ENCODE peak calls at places on chromosomes 3 and 15, in five cellular contexts. One of them, this sample, is unnamed.

GRCh38 chr15:30985081-30985531 is 6.3 kb downstream of the MTMR10 start:
- DNase-seq in mesenteric fat pad: no peak
- DNase-seq in stimulated activated CD8-positive, alpha-beta memory T cell treated with anti-CD3 and anti-CD28 coated beads, Interleukin-15, amount 100 ng/mL, for 24 hours: no peak
- DNase-seq in HT1080: no peak
- DNase-seq in HFFc6: no peak
- DNase-seq in this sample: no peak

GRCh38 chr3:23856286-23856685 is 50.5 kb downstream of the UBE2E1 start:
- DNase-seq in mesenteric fat pad: no peak
- DNase-seq in stimulated activated CD8-positive, alpha-beta memory T cell treated with anti-CD3 and anti-CD28 coated beads, Interleukin-15, amount 100 ng/mL, for 24 hours: no peak
- DNase-seq in HT1080: no peak
- DNase-seq in HFFc6: no peak
- DNase-seq in this sample: no peak

GRCh38 chr3:112811150-112811884 is 35.3 kb downstream of the CD200R1L start:
- DNase-seq in mesenteric fat pad: no peak
- DNase-seq in stimulated activated CD8-positive, alpha-beta memory T cell treated with anti-CD3 and anti-CD28 coated beads, Interleukin-15, amount 100 ng/mL, for 24 hours: no peak
- DNase-seq in HT1080: no peak
- DNase-seq in HFFc6: peak; percentile 28
- DNase-seq in this sample: no peak

GRCh38 chr15:29526802-29527201 is 257.2 kb upstream of the NSMCE3 start:
- DNase-seq in mesenteric fat pad: no peak
- DNase-seq in stimulated activated CD8-positive, alpha-beta memory T cell treated with anti-CD3 and anti-CD28 coated beads, Interleukin-15, amount 100 ng/mL, for 24 hours: no peak
- DNase-seq in HT1080: no peak
- DNase-seq in HFFc6: no peak
- DNase-seq in this sample: no peak

GRCh38 chr3:134057006-134057832 is 27.5 kb upstream of the SLCO2A1 start:
- DNase-seq in mesenteric fat pad: peak; percentile 67
- DNase-seq in stimulated activated CD8-positive, alpha-beta memory T cell treated with anti-CD3 and anti-CD28 coated beads, Interleukin-15, amount 100 ng/mL, for 24 hours: no peak
- DNase-seq in HT1080: peak; percentile 35
- DNase-seq in HFFc6: no peak
- DNase-seq in this sample: no peak

GRCh38 chr3:124419303-124419702 is 310.9 kb upstream of the UMPS start:
- DNase-seq in mesenteric fat pad: no peak
- DNase-seq in stimulated activated CD8-positive, alpha-beta memory T cell treated with anti-CD3 and anti-CD28 coated beads, Interleukin-15, amount 100 ng/mL, for 24 hours: no peak
- DNase-seq in HT1080: no peak
- DNase-seq in HFFc6: no peak
- DNase-seq in this sample: no peak

GRCh38 chr15:44099671-44100070 is 95.4 kb downstream of the FRMD5 start:
- DNase-seq in mesenteric fat pad: no peak
- DNase-seq in stimulated activated CD8-positive, alpha-beta memory T cell treated with anti-CD3 and anti-CD28 coated beads, Interleukin-15, amount 100 ng/mL, for 24 hours: no peak
- DNase-seq in HT1080: no peak
- DNase-seq in HFFc6: peak; percentile 50
- DNase-seq in this sample: no peak

GRCh38 chr15:85762039-85762755 is 32.5 kb downstream of the KLHL25 start:
- DNase-seq in mesenteric fat pad: no peak
- DNase-seq in stimulated activated CD8-positive, alpha-beta memory T cell treated with anti-CD3 and anti-CD28 coated beads, Interleukin-15, amount 100 ng/mL, for 24 hours: no peak
- DNase-seq in HT1080: no peak
- DNase-seq in HFFc6: no peak
- DNase-seq in this sample: no peak

GRCh38 chr3:53255360-53255774 is 455 bp downstream of the TKT start:
- DNase-seq in mesenteric fat pad: no peak
- DNase-seq in stimulated activated CD8-positive, alpha-beta memory T cell treated with anti-CD3 and anti-CD28 coated beads, Interleukin-15, amount 100 ng/mL, for 24 hours: peak; percentile 14
- DNase-seq in HT1080: no peak
- DNase-seq in HFFc6: no peak
- DNase-seq in this sample: no peak

GRCh38 chr15:46853600-46853999 is 863.7 kb upstream of the SEMA6D start:
- DNase-seq in mesenteric fat pad: no peak
- DNase-seq in stimulated activated CD8-positive, alpha-beta memory T cell treated with anti-CD3 and anti-CD28 coated beads, Interleukin-15, amount 100 ng/mL, for 24 hours: no peak
- DNase-seq in HT1080: no peak
- DNase-seq in HFFc6: no peak
- DNase-seq in this sample: no peak

GRCh38 chr3:107598926-107599754 is 76.4 kb downstream of the BBX start:
- DNase-seq in mesenteric fat pad: no peak
- DNase-seq in stimulated activated CD8-positive, alpha-beta memory T cell treated with anti-CD3 and anti-CD28 coated beads, Interleukin-15, amount 100 ng/mL, for 24 hours: no peak
- DNase-seq in HT1080: peak; percentile 72
- DNase-seq in HFFc6: peak; percentile 15
- DNase-seq in this sample: peak; percentile 46

GRCh38 chr3:28308196-28308595 is 40.3 kb upstream of the ZCWPW2 start:
- DNase-seq in mesenteric fat pad: no peak
- DNase-seq in stimulated activated CD8-positive, alpha-beta memory T cell treated with anti-CD3 and anti-CD28 coated beads, Interleukin-15, amount 100 ng/mL, for 24 hours: no peak
- DNase-seq in HT1080: no peak
- DNase-seq in HFFc6: no peak
- DNase-seq in this sample: no peak

GRCh38 chr15:60899322-60899966 is 329.7 kb downstream of the RORA start:
- DNase-seq in mesenteric fat pad: no peak
- DNase-seq in stimulated activated CD8-positive, alpha-beta memory T cell treated with anti-CD3 and anti-CD28 coated beads, Interleukin-15, amount 100 ng/mL, for 24 hours: no peak
- DNase-seq in HT1080: no peak
- DNase-seq in HFFc6: no peak
- DNase-seq in this sample: no peak

GRCh38 chr3:114310701-114311100 is 16.9 kb downstream of the TIGIT start:
- DNase-seq in mesenteric fat pad: no peak
- DNase-seq in stimulated activated CD8-positive, alpha-beta memory T cell treated with anti-CD3 and anti-CD28 coated beads, Interleukin-15, amount 100 ng/mL, for 24 hours: no peak
- DNase-seq in HT1080: peak; percentile 21
- DNase-seq in HFFc6: no peak
- DNase-seq in this sample: no peak

GRCh38 chr3:98902341-98902740 is 846 bp upstream of the DCBLD2 start:
- DNase-seq in mesenteric fat pad: no peak
- DNase-seq in stimulated activated CD8-positive, alpha-beta memory T cell treated with anti-CD3 and anti-CD28 coated beads, Interleukin-15, amount 100 ng/mL, for 24 hours: no peak
- DNase-seq in HT1080: no peak
- DNase-seq in HFFc6: no peak
- DNase-seq in this sample: no peak

GRCh38 chr15:33027636-33028035 is 166.9 kb downstream of the FMN1 start:
- DNase-seq in mesenteric fat pad: no peak
- DNase-seq in stimulated activated CD8-positive, alpha-beta memory T cell treated with anti-CD3 and anti-CD28 coated beads, Interleukin-15, amount 100 ng/mL, for 24 hours: no peak
- DNase-seq in HT1080: no peak
- DNase-seq in HFFc6: no peak
- DNase-seq in this sample: no peak

GRCh38 chr3:117548600-117548999 is 839.0 kb downstream of the TUSC7 start:
- DNase-seq in mesenteric fat pad: no peak
- DNase-seq in stimulated activated CD8-positive, alpha-beta memory T cell treated with anti-CD3 and anti-CD28 coated beads, Interleukin-15, amount 100 ng/mL, for 24 hours: no peak
- DNase-seq in HT1080: no peak
- DNase-seq in HFFc6: no peak
- DNase-seq in this sample: no peak

GRCh38 chr3:11154036-11154952 is at the start of gene HRH1:
- DNase-seq in mesenteric fat pad: peak; percentile 88
- DNase-seq in stimulated activated CD8-positive, alpha-beta memory T cell treated with anti-CD3 and anti-CD28 coated beads, Interleukin-15, amount 100 ng/mL, for 24 hours: no peak
- DNase-seq in HT1080: no peak
- DNase-seq in HFFc6: no peak
- DNase-seq in this sample: no peak

GRCh38 chr3:13251166-13251892 is 168.8 kb downstream of the NUP210 start:
- DNase-seq in mesenteric fat pad: no peak
- DNase-seq in stimulated activated CD8-positive, alpha-beta memory T cell treated with anti-CD3 and anti-CD28 coated beads, Interleukin-15, amount 100 ng/mL, for 24 hours: no peak
- DNase-seq in HT1080: no peak
- DNase-seq in HFFc6: no peak
- DNase-seq in this sample: no peak

GRCh38 chr15:60358935-60359672 is 38.7 kb downstream of the ANXA2 start:
- DNase-seq in mesenteric fat pad: no peak
- DNase-seq in stimulated activated CD8-positive, alpha-beta memory T cell treated with anti-CD3 and anti-CD28 coated beads, Interleukin-15, amount 100 ng/mL, for 24 hours: no peak
- DNase-seq in HT1080: no peak
- DNase-seq in HFFc6: peak; percentile 76
- DNase-seq in this sample: peak; percentile 77

GRCh38 chr3:141105828-141106628 is 54.9 kb downstream of the SPSB4 start:
- DNase-seq in mesenteric fat pad: peak; percentile 59
- DNase-seq in stimulated activated CD8-positive, alpha-beta memory T cell treated with anti-CD3 and anti-CD28 coated beads, Interleukin-15, amount 100 ng/mL, for 24 hours: no peak
- DNase-seq in HT1080: peak; percentile 69
- DNase-seq in HFFc6: peak; percentile 80
- DNase-seq in this sample: peak; percentile 70

GRCh38 chr15:86337071-86337470 is 257.4 kb downstream of the AGBL1 start:
- DNase-seq in mesenteric fat pad: no peak
- DNase-seq in stimulated activated CD8-positive, alpha-beta memory T cell treated with anti-CD3 and anti-CD28 coated beads, Interleukin-15, amount 100 ng/mL, for 24 hours: no peak
- DNase-seq in HT1080: no peak
- DNase-seq in HFFc6: no peak
- DNase-seq in this sample: no peak

GRCh38 chr15:31358957-31359721 is 32.5 kb downstream of the KLF13 start:
- DNase-seq in mesenteric fat pad: no peak
- DNase-seq in stimulated activated CD8-positive, alpha-beta memory T cell treated with anti-CD3 and anti-CD28 coated beads, Interleukin-15, amount 100 ng/mL, for 24 hours: no peak
- DNase-seq in HT1080: no peak
- DNase-seq in HFFc6: no peak
- DNase-seq in this sample: no peak

GRCh38 chr15:59206623-59207183 is at the start of gene LDHAL6B:
- DNase-seq in mesenteric fat pad: no peak
- DNase-seq in stimulated activated CD8-positive, alpha-beta memory T cell treated with anti-CD3 and anti-CD28 coated beads, Interleukin-15, amount 100 ng/mL, for 24 hours: no peak
- DNase-seq in HT1080: no peak
- DNase-seq in HFFc6: no peak
- DNase-seq in this sample: peak; percentile 34

GRCh38 chr15:98666441-98666840 is 18.1 kb downstream of the IGF1R start:
- DNase-seq in mesenteric fat pad: no peak
- DNase-seq in stimulated activated CD8-positive, alpha-beta memory T cell treated with anti-CD3 and anti-CD28 coated beads, Interleukin-15, amount 100 ng/mL, for 24 hours: no peak
- DNase-seq in HT1080: no peak
- DNase-seq in HFFc6: no peak
- DNase-seq in this sample: no peak

GRCh38 chr3:174198199-174198598 is 660.9 kb upstream of the NAALADL2 start:
- DNase-seq in mesenteric fat pad: no peak
- DNase-seq in stimulated activated CD8-positive, alpha-beta memory T cell treated with anti-CD3 and anti-CD28 coated beads, Interleukin-15, amount 100 ng/mL, for 24 hours: no peak
- DNase-seq in HT1080: no peak
- DNase-seq in HFFc6: peak; percentile 11
- DNase-seq in this sample: no peak

GRCh38 chr15:79172801-79173460 is 82.4 kb upstream of the RASGRF1 start:
- DNase-seq in mesenteric fat pad: no peak
- DNase-seq in stimulated activated CD8-positive, alpha-beta memory T cell treated with anti-CD3 and anti-CD28 coated beads, Interleukin-15, amount 100 ng/mL, for 24 hours: no peak
- DNase-seq in HT1080: no peak
- DNase-seq in HFFc6: no peak
- DNase-seq in this sample: no peak

GRCh38 chr3:55376753-55377347 is 110.3 kb downstream of the WNT5A start:
- DNase-seq in mesenteric fat pad: no peak
- DNase-seq in stimulated activated CD8-positive, alpha-beta memory T cell treated with anti-CD3 and anti-CD28 coated beads, Interleukin-15, amount 100 ng/mL, for 24 hours: no peak
- DNase-seq in HT1080: no peak
- DNase-seq in HFFc6: no peak
- DNase-seq in this sample: no peak

This sample was measured in NCI-H2227 treated with DMSO at 0.1 percent for 48 hours.